ENCODE peak calls at places on chromosomes 6 and 20, in six cellular contexts. One of them, this sample, is unnamed.

GRCh38 chr20:38674178-38675133 is 49.8 kb upstream of the SLC32A1 start:
- DNase-seq in H1: peak; percentile 71
- DNase-seq in K562: peak; percentile 99
- DNase-seq in GM12878: no peak
- DNase-seq in HepG2: no peak
- DNase-seq in HCT116: no peak
- DNase-seq in this sample: peak; percentile 48

GRCh38 chr6:37807656-37808055 is 11.9 kb upstream of the ZFAND3 start:
- DNase-seq in HCT116: no peak
- DNase-seq in HepG2: no peak
- DNase-seq in H1: no peak
- DNase-seq in GM12878: no peak
- DNase-seq in K562: no peak
- DNase-seq in this sample: no peak

GRCh38 chr6:38739532-38739931 is 24.4 kb downstream of the DNAH8 start:
- DNase-seq in H1: no peak
- DNase-seq in GM12878: no peak
- DNase-seq in K562: no peak
- DNase-seq in HCT116: no peak
- DNase-seq in HepG2: no peak
- DNase-seq in this sample: no peak

GRCh38 chr20:41029150-41029872 is 689 bp downstream of the TOP1 start:
- DNase-seq in HCT116: no peak
- DNase-seq in GM12878: no peak
- DNase-seq in HepG2: no peak
- DNase-seq in H1: no peak
- DNase-seq in K562: peak; percentile 64
- DNase-seq in this sample: no peak

GRCh38 chr6:117483645-117484016 is 1.2 kb downstream of the DCBLD1 start:
- DNase-seq in HCT116: no peak
- DNase-seq in GM12878: no peak
- DNase-seq in HepG2: peak; percentile 44
- DNase-seq in H1: no peak
- DNase-seq in K562: no peak
- DNase-seq in this sample: no peak

GRCh38 chr20:62197321-62197720 is 14.5 kb downstream of the MTG2 start:
- DNase-seq in GM12878: no peak
- DNase-seq in K562: no peak
- DNase-seq in H1: no peak
- DNase-seq in HepG2: no peak
- DNase-seq in HCT116: no peak
- DNase-seq in this sample: no peak

GRCh38 chr20:32457476-32457986 is 99.4 kb downstream of the ASXL1 start:
- DNase-seq in K562: peak; percentile 31
- DNase-seq in GM12878: no peak
- DNase-seq in H1: peak; percentile 81
- DNase-seq in HCT116: no peak
- DNase-seq in HepG2: no peak
- DNase-seq in this sample: peak; percentile 82

GRCh38 chr6:89311853-89312531 is 3.1 kb downstream of the GABRR2 start:
- DNase-seq in K562: no peak
- DNase-seq in H1: peak; percentile 38
- DNase-seq in GM12878: no peak
- DNase-seq in HepG2: peak; percentile 40
- DNase-seq in HCT116: no peak
- DNase-seq in this sample: no peak

GRCh38 chr6:609905-610304 is 47.0 kb downstream of the HUS1B start:
- DNase-seq in HCT116: no peak
- DNase-seq in GM12878: no peak
- DNase-seq in K562: no peak
- DNase-seq in H1: no peak
- DNase-seq in HepG2: no peak
- DNase-seq in this sample: no peak

GRCh38 chr6:106192824-106193223 is 106.7 kb downstream of the PRDM1 start:
- DNase-seq in H1: no peak
- DNase-seq in GM12878: no peak
- DNase-seq in HCT116: peak; percentile 70
- DNase-seq in HepG2: no peak
- DNase-seq in K562: no peak
- DNase-seq in this sample: no peak

GRCh38 chr6:19210849-19211590 is 626.1 kb upstream of the ID4 start:
- DNase-seq in H1: peak; percentile 15
- DNase-seq in HepG2: peak; percentile 20
- DNase-seq in HCT116: no peak
- DNase-seq in GM12878: no peak
- DNase-seq in K562: peak; percentile 35
- DNase-seq in this sample: peak; percentile 5

GRCh38 chr20:44496976-44497375 is 21.3 kb downstream of the TTPAL start:
- DNase-seq in HCT116: peak; percentile 39
- DNase-seq in GM12878: no peak
- DNase-seq in H1: peak; percentile 13
- DNase-seq in K562: no peak
- DNase-seq in HepG2: no peak
- DNase-seq in this sample: peak; percentile 18

GRCh38 chr20:44494266-44494665 is 18.6 kb downstream of the TTPAL start:
- DNase-seq in GM12878: no peak
- DNase-seq in HepG2: no peak
- DNase-seq in H1: no peak
- DNase-seq in K562: no peak
- DNase-seq in HCT116: no peak
- DNase-seq in this sample: no peak

GRCh38 chr20:44494681-44495080 is 19.0 kb downstream of the TTPAL start:
- DNase-seq in K562: no peak
- DNase-seq in HCT116: no peak
- DNase-seq in GM12878: no peak
- DNase-seq in HepG2: no peak
- DNase-seq in H1: no peak
- DNase-seq in this sample: no peak

GRCh38 chr20:44495802-44496481 is 20.3 kb downstream of the TTPAL start:
- DNase-seq in GM12878: no peak
- DNase-seq in H1: no peak
- DNase-seq in HCT116: peak; percentile 77
- DNase-seq in K562: no peak
- DNase-seq in HepG2: no peak
- DNase-seq in this sample: no peak

DNA sequence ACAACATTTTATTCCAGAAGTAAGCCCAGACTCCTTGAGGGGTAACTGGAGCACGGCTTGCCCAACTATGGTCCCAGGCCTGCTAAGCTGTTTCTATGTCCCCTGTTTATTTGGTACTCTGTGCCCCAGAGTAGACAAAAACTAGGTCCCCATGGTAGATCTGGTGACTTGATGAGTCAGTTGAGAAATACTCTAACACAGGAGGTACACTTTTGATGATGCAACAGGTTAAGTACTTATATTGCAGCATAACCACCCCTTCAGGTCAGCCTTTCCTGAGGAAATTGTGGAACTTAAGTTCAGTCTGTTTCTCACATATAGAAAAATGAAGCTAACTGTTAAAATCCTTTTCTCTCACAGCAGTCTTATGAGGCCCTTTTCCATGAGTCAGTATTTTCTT is 19.6 kb downstream of the TTPAL start:
- DNase-seq in GM12878: no peak
- DNase-seq in HepG2: peak; percentile 37
- DNase-seq in K562: no peak
- DNase-seq in H1: no peak
- DNase-seq in HCT116: no peak
- DNase-seq in this sample: no peak
- TF ChIP-seq ZNF274 in GM12878: no peak
- TF ChIP-seq ZNF274 in HepG2: no peak
- TF ChIP-seq ZNF274 in K562: no peak
- TF ChIP-seq ZNF274 in H1: no peak
- TF ChIP-seq ZNF274 in HCT116: no peak
- TF ChIP-seq ZNF274 in this sample: no peak

GRCh38 chr6:63673692-63674091 is 38.1 kb downstream of the PHF3 start:
- DNase-seq in K562: no peak
- DNase-seq in H1: no peak
- DNase-seq in HCT116: no peak
- DNase-seq in HepG2: no peak
- DNase-seq in GM12878: no peak
- DNase-seq in this sample: no peak

GRCh38 chr6:63674635-63675034 is 39.0 kb downstream of the PHF3 start:
- DNase-seq in HepG2: no peak
- DNase-seq in K562: no peak
- DNase-seq in GM12878: no peak
- DNase-seq in HCT116: no peak
- DNase-seq in H1: no peak
- DNase-seq in this sample: no peak

GRCh38 chr6:63676412-63677114 is 41.0 kb downstream of the PHF3 start:
- DNase-seq in K562: no peak
- DNase-seq in GM12878: no peak
- DNase-seq in H1: no peak
- DNase-seq in HCT116: no peak
- DNase-seq in HepG2: no peak
- DNase-seq in this sample: no peak

GRCh38 chr6:63677282-63677681 is 41.7 kb downstream of the PHF3 start:
- DNase-seq in GM12878: no peak
- DNase-seq in HCT116: no peak
- DNase-seq in H1: no peak
- DNase-seq in K562: no peak
- DNase-seq in HepG2: peak; percentile 78
- DNase-seq in this sample: no peak

DNA sequence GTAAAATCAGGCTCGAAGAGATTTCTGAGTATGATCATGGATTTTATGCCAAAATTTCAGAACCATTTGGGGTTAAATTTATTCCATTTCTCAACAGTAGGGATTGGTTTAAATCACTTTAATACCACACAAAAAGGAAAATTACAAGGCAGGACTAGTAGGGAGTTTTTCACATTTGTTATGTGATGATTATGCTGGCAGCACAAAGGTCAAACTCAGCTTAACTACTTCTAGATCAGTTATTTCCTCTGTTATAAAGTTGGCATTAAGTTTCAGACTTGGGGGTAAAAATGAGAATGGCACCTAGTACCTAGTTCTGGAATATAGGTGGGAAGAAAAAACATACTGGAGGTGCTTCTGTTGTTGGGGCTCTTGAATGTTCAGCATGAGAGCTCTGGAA is 39.5 kb downstream of the PHF3 start:
- DNase-seq in K562: no peak
- DNase-seq in HCT116: no peak
- DNase-seq in HepG2: no peak
- DNase-seq in GM12878: no peak
- DNase-seq in H1: no peak
- DNase-seq in this sample: no peak
- H3K4me1 ChIP-seq in K562: peaks cover 5% of the 10 kb centered on the region
- H3K4me1 ChIP-seq in HCT116: no peaks in the 10 kb centered on the region
- H3K4me1 ChIP-seq in HepG2: peaks cover 65% of the 10 kb centered on the region
- H3K4me1 ChIP-seq in GM12878: peaks cover 8% of the 10 kb centered on the region
- H3K4me1 ChIP-seq in H1: peaks cover 2% of the 10 kb centered on the region
- H3K4me1 ChIP-seq in this sample: no peaks in the 10 kb centered on the region

GRCh38 chr20:8039048-8039447 is 19.5 kb upstream of the TMX4 start:
- DNase-seq in GM12878: no peak
- DNase-seq in HCT116: no peak
- DNase-seq in HepG2: peak; percentile 48
- DNase-seq in H1: no peak
- DNase-seq in K562: no peak
- DNase-seq in this sample: no peak
- TF ChIP-seq ZNF274 in GM12878: no peak
- TF ChIP-seq ZNF274 in HCT116: no peak
- TF ChIP-seq ZNF274 in HepG2: no peak
- TF ChIP-seq ZNF274 in H1: no peak
- TF ChIP-seq ZNF274 in K562: no peak
- TF ChIP-seq ZNF274 in this sample: no peak

DNA sequence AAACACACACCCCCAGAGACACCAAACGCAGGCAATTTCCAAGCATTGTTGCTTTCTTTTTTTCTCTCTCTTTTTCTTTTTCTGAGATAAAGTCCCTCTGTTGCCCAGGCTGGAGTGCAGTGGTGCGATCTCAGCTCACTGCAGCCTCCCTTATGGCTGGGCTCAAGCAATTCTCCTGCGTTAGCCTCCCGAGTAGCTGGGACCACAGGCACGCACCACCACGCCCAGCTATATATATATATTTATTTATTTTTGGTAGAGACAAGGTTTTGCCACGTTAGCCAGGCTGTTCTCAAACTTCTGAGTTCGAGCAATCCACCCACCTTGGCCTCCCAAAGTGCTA is 14.0 kb upstream of the SRSF3 start:
- DNase-seq in H1: no peak
- DNase-seq in HepG2: no peak
- DNase-seq in HCT116: no peak
- DNase-seq in K562: no peak
- DNase-seq in GM12878: no peak
- DNase-seq in this sample: no peak
- H3K4me1 ChIP-seq in H1: no peaks in the 10 kb centered on the region
- H3K4me1 ChIP-seq in HepG2: peaks cover 56% of the 10 kb centered on the region
- H3K4me1 ChIP-seq in HCT116: peaks cover 27% of the 10 kb centered on the region
- H3K4me1 ChIP-seq in K562: peaks cover 16% of the 10 kb centered on the region
- H3K4me1 ChIP-seq in GM12878: peaks cover 4% of the 10 kb centered on the region
- H3K4me1 ChIP-seq in this sample: no peaks in the 10 kb centered on the region

GRCh38 chr6:4593891-4594445 is 182.2 kb upstream of the CDYL start:
- DNase-seq in HepG2: no peak
- DNase-seq in GM12878: no peak
- DNase-seq in HCT116: no peak
- DNase-seq in H1: no peak
- DNase-seq in K562: no peak
- DNase-seq in this sample: no peak
- TF ChIP-seq ZNF274 in HepG2: no peak
- TF ChIP-seq ZNF274 in GM12878: no peak
- TF ChIP-seq ZNF274 in HCT116: no peak
- TF ChIP-seq ZNF274 in H1: no peak
- TF ChIP-seq ZNF274 in K562: no peak
- TF ChIP-seq ZNF274 in this sample: no peak

GRCh38 chr20:3245711-3246110 is 6.7 kb upstream of the SLC4A11 start:
- DNase-seq in H1: no peak
- DNase-seq in GM12878: no peak
- DNase-seq in HepG2: no peak
- DNase-seq in HCT116: no peak
- DNase-seq in K562: no peak
- DNase-seq in this sample: no peak
- H3K4me1 ChIP-seq in H1: no peaks in the 10 kb centered on the region
- H3K4me1 ChIP-seq in GM12878: no peaks in the 10 kb centered on the region
- H3K4me1 ChIP-seq in HepG2: peaks cover 68% of the 10 kb centered on the region
- H3K4me1 ChIP-seq in HCT116: no peaks in the 10 kb centered on the region
- H3K4me1 ChIP-seq in K562: peaks cover 10% of the 10 kb centered on the region
- H3K4me1 ChIP-seq in this sample: peaks cover 10% of the 10 kb centered on the region

GRCh38 chr6:51857134-51857533 is 230.3 kb downstream of the PKHD1 start:
- DNase-seq in HCT116: no peak
- DNase-seq in GM12878: no peak
- DNase-seq in K562: no peak
- DNase-seq in HepG2: no peak
- DNase-seq in H1: no peak
- DNase-seq in this sample: no peak
- TF ChIP-seq ZNF274 in HCT116: no peak
- TF ChIP-seq ZNF274 in GM12878: no peak
- TF ChIP-seq ZNF274 in K562: no peak
- TF ChIP-seq ZNF274 in HepG2: no peak
- TF ChIP-seq ZNF274 in H1: no peak
- TF ChIP-seq ZNF274 in this sample: no peak

DNA sequence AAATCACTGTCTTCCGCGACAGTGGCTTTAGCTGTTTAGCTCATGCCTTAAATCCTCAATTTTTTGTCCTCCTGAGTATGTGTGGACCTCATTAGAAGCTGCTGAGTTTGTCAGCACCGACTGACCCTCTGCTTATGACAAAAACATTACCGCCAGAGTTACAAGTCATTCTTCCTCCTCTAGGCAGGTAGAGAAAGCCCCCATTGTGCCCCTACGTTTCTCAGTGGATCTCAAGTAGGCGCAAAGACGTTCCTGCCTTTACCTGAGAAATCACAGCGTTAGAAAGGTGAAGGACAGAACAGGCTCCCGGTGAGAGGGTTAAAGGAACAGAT is 227.3 kb upstream of the PDE10A start:
- DNase-seq in H1: no peak
- DNase-seq in HepG2: no peak
- DNase-seq in HCT116: no peak
- DNase-seq in GM12878: no peak
- DNase-seq in K562: no peak
- DNase-seq in this sample: no peak
- H3K4me1 ChIP-seq in H1: peaks cover 6% of the 10 kb centered on the region
- H3K4me1 ChIP-seq in HepG2: no peaks in the 10 kb centered on the region
- H3K4me1 ChIP-seq in HCT116: no peaks in the 10 kb centered on the region
- H3K4me1 ChIP-seq in GM12878: no peaks in the 10 kb centered on the region
- H3K4me1 ChIP-seq in K562: no peaks in the 10 kb centered on the region
- H3K4me1 ChIP-seq in this sample: no peaks in the 10 kb centered on the region

This sample was measured in NT2/D1.